ENCODE peak calls at places on chromosomes 12 and 14, in five cellular contexts. L is Karpas-422, X is breast epithelium, I is pancreas, Q is A549. Y is an unnamed sample.

GRCh38 chr12:52155048-52155868 is 36.6 kb downstream of the KRT80 start:
- DNase-seq in L (no peak), X (peak; percentile 84), I (no peak), Q (peak; percentile 89), Y (no peak)

GRCh38 chr12:94037444-94037843 is 110.9 kb upstream of the PLXNC1 start:
- DNase-seq in L (no peak), X (no peak), I (no peak), Q (no peak), Y (no peak)

GRCh38 chr12:50642035-50642451 is 121.9 kb upstream of the ATF1 start:
- DNase-seq in L (no peak), X (no peak), I (no peak), Q (peak; percentile 57), Y (no peak)

GRCh38 chr12:92696240-92696639 is 6.5 kb upstream of the PLEKHG7 start:
- DNase-seq in L (no peak), X (no peak), I (no peak), Q (no peak), Y (no peak)

GRCh38 chr12:116916714-116917114 is 6.0 kb downstream of the FBXW8 start:
- DNase-seq in L (peak; percentile 81), X (no peak), I (no peak), Q (peak; percentile 90), Y (no peak)

GRCh38 chr12:26100966-26101744 is 23.7 kb downstream of the BHLHE41 start:
- DNase-seq in L (no peak), X (peak; percentile 70), I (peak; percentile 73), Q (no peak), Y (no peak)

GRCh38 chr14:99042376-99043257 is 229.4 kb downstream of the BCL11B start:
- DNase-seq in L (no peak), X (no peak), I (no peak), Q (no peak), Y (no peak)

GRCh38 chr14:49770212-49770817 is 2.4 kb downstream of the KLHDC2 start:
- DNase-seq in L (no peak), X (no peak), I (peak; percentile 62), Q (peak; percentile 70), Y (no peak)

GRCh38 chr14:28294834-28295440 is 471.6 kb upstream of the FOXG1 start:
- DNase-seq in L (peak; percentile 62), X (no peak), I (no peak), Q (peak; percentile 42), Y (no peak)

DNA sequence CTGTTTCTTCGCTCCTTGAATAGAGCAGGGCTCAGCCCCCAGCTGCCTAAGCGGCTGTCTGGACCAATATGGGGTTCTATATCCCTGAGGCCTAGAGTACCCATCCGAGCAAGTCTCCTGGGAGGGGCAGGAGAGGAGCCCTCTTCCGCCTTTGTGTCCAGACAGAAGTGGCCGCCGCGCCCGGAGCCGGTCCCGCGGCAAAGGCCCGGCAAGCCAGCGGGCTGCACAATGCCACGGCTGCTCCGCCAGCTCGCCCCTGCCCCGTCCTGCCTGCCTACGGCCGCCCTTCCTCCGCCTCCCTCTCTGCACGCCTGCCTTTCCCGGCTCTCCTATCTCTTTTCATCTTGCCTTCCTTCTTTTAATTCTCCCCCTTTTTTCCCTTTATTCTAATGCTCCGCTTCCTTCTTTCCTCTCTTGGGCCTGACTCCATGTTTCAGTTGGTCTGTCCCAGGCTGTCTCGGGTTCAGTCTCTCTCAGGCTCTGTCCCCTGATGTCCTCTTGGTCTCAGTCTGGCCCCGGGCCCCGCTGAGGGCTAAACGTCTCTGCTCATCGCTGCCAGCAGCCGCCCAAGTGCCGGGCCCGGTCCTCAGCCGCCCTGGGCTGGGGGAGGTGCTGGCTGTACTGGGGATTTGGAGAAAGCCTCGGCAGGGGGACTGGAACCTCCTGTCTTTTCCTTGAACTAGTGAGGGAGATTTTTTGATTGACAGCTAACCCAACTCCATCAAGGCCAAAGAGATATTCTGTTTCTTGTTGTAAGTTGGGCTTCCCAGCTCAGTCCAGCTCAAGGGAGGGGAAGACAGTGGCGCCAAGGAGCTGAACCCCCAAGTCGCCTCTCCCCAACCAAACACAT is 2.4 kb upstream of the HOXC9 start:
- DNase-seq in L (no peak), X (no peak), I (no peak), Q (no peak), Y (no peak)
- H3K27ac ChIP-seq in L (no peak overlapping the region), X (peak overlapping the region; percentile 19), I (no peak overlapping the region), Q (no peak overlapping the region), Y (no peak overlapping the region)

GRCh38 chr14:61754627-61755381 is 7.4 kb upstream of the SNAPC1 start:
- DNase-seq in L (no peak), X (no peak), I (no peak), Q (no peak), Y (no peak)
- H3K27ac ChIP-seq in L (no peak overlapping the region), X (no peak overlapping the region), I (no peak overlapping the region), Q (peak overlapping the region; percentile 48), Y (no peak overlapping the region)

DNA sequence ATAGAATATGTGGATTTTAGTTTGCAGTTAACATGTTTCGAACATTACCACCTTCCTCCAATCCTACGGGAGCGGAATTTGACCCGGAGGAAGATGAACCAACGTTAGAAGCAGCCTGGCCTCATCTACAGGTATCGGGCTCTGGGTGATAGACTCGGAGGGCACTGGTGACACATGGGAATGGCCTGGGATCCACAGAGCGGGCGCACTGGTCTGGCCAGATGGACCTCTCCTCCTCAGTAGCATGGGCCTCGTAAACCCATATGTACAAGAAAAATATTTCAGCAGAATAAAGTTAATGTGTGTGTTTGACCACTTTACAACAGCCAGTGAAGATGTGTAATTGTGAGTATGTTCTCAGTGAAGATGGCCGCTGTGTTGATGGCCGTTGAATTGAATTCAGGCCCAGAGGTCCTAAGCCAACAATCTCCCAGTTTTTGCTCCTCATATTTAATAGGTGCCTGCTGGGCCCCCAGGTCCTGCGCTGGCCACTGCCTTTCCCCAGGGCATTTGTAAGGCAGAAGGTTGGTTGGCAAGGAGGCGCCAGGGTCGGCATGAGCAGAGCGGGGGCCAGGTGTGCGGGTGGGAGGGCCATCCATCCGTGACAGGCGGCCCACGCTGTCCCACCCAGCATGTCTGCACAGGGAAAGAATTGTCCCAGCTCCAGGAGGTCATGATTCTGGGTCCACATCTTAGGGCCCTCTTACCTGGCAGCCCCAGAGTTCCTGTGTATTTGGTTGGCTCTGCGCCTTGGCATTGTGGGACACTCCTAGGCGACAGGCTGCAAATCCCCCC is 82.0 kb upstream of the DYNC1H1 start:
- DNase-seq in L (no peak), X (no peak), I (no peak), Q (no peak), Y (no peak)
- H3K27ac ChIP-seq in L (no peak overlapping the region), X (no peak overlapping the region), I (no peak overlapping the region), Q (no peak overlapping the region), Y (no peak overlapping the region)

DNA sequence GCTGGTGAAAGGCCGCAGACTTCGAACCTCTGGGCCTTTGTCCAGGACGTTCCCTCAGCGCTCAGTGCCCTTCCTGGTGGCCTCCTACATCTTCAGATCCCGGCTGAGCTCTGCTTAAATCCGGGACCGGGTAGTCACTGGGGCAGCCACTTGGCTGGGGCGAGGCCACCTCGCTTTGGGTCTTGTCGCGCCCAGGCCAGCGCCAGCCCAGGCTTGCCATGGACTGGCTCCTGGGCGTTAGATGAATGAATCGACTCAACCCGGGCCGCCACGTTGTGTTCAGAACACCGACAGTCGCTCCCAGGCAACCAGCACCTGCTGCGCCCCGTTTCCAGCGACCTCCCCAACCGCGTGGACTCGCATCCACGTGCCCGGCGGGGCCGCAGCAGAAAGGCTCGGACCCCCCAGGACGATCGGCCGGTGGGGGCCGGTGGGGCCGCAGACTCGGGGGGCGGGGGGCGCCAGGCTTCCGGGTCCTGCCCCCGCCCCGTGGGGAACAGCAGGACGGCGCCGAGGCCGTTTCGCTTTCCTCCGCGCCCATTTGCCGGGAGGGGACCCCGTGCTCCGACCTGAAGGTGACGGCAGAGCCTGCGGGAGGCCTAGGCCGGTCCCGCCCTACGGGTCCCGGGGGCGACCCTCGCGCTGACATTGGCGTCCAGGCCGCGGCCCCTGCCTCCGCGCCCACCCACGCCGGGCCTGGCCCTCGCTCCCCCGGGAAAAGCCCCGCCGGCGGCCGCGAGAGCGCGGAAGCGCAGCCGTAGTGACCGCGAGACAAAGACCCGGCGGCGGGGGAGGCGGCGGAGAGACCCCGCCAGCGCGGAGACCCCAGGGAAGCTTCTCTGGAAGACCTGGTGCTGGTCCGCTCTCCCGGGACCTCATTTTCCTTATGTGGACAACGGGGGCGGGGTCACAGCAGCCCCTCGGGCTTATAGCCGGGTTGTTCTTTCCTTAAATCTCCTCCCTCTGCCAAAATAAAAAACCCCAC is 37.3 kb upstream of the RCOR1 start:
- DNase-seq in L (peak; percentile 78), X (no peak), I (peak; percentile 40), Q (no peak), Y (peak; percentile 13)
- H3K27ac ChIP-seq in L (no peak overlapping the region), X (peak overlapping the region; percentile 84), I (peak overlapping the region; percentile 11), Q (no peak overlapping the region), Y (no peak overlapping the region)

GRCh38 chr14:95620659-95621059 is 65.6 kb upstream of the TCL1B start:
- DNase-seq in L (peak; percentile 84), X (no peak), I (no peak), Q (no peak), Y (no peak)
- H3K27ac ChIP-seq in L (no peak overlapping the region), X (no peak overlapping the region), I (no peak overlapping the region), Q (no peak overlapping the region), Y (no peak overlapping the region)

GRCh38 chr12:57430931-57431566 is at the start of gene R3HDM2:
- DNase-seq in L (peak; percentile 99), X (peak; percentile 91), I (peak; percentile 96), Q (peak; percentile 98), Y (peak; percentile 75)

GRCh38 chr12:57433370-57433769 is 1.2 kb upstream of the INHBC start:
- DNase-seq in L (no peak), X (no peak), I (no peak), Q (no peak), Y (no peak)

GRCh38 chr12:57428965-57429364 is 1.9 kb downstream of the R3HDM2 start:
- DNase-seq in L (no peak), X (no peak), I (no peak), Q (no peak), Y (no peak)

GRCh38 chr12:57429473-57430116 is 1.2 kb downstream of the R3HDM2 start:
- DNase-seq in L (no peak), X (no peak), I (no peak), Q (peak; percentile 32), Y (no peak)

GRCh38 chr12:57430117-57430930 is 519 bp downstream of the R3HDM2 start:
- DNase-seq in L (peak; percentile 87), X (peak; percentile 32), I (no peak), Q (no peak), Y (no peak)
- H3K27ac ChIP-seq in L (peak overlapping the region; percentile 79), X (peak overlapping the region; percentile 97), I (peak overlapping the region; percentile 83), Q (peak overlapping the region; percentile 98), Y (peak overlapping the region; percentile 91)

DNA sequence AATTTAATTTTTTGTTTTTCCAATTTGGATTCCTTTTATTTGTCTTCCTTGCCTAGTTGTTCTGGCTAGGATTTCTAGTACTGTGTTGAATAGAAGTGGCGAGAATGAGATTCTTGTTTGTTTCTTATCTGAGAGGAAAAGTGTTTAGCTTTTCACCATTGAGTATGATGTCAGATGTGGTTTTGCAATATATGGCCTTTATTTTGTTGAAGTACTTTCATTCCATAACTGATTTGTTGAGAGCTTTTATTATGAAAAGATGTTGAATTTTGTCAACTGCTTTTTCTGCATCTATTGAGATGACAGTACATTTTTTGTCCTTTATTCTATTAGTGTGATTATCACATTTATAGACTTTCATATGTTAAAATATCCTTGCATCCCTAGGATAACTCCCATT is 462.0 kb downstream of the CCDC91 start:
- DNase-seq in L (peak; percentile 2), X (no peak), I (no peak), Q (no peak), Y (no peak)
- H3K27ac ChIP-seq in L (no peak overlapping the region), X (no peak overlapping the region), I (no peak overlapping the region), Q (no peak overlapping the region), Y (no peak overlapping the region)

DNA sequence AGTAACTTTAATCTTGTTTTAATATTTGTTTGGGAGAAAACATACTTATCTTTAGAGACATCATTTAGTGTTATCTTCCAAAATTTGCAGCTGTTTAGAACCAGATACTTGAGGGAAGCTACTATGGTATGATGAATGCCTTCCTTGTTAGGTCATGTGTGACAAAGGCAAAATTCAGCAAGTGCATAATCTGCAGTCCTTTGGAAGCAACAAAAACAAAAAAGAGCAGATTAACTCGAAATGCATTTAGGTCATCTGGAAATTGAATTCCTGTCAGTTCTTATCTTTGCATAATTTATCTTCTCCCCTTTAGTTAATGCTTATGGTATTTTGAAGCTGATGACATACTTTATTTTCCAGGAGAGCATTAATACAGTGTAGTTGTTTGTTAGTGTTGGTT is 3.5 kb downstream of the FBXO34 start:
- DNase-seq in L (no peak), X (no peak), I (no peak), Q (no peak), Y (no peak)
- H3K27ac ChIP-seq in L (peak overlapping the region; percentile 51), X (no peak overlapping the region), I (no peak overlapping the region), Q (no peak overlapping the region), Y (no peak overlapping the region)